ENCODE peak calls at places on chromosome 4, in five cellular contexts. One of them, this sample, is unnamed.

GRCh38 chr4:472881-473574 is 25.9 kb downstream of the ZNF721 start:
- DNase-seq in upper lobe of left lung: peak; percentile 22
- DNase-seq in K562: peak; percentile 14
- DNase-seq in suprapubic skin: no peak
- DNase-seq in transverse colon: no peak
- DNase-seq in this sample: no peak

GRCh38 chr4:180084561-180084960 is 2158.6 kb upstream of the TENM3 start:
- DNase-seq in K562: no peak
- DNase-seq in transverse colon: no peak
- DNase-seq in suprapubic skin: no peak
- DNase-seq in upper lobe of left lung: no peak
- DNase-seq in this sample: no peak

GRCh38 chr4:153490985-153491483 is 24.9 kb downstream of the TMEM131L start:
- DNase-seq in suprapubic skin: no peak
- DNase-seq in K562: no peak
- DNase-seq in transverse colon: no peak
- DNase-seq in upper lobe of left lung: no peak
- DNase-seq in this sample: no peak

GRCh38 chr4:164350086-164350485 is 403.8 kb upstream of the SMIM31 start:
- DNase-seq in upper lobe of left lung: no peak
- DNase-seq in K562: no peak
- DNase-seq in suprapubic skin: no peak
- DNase-seq in transverse colon: no peak
- DNase-seq in this sample: no peak

GRCh38 chr4:121736735-121737351 is 28.1 kb downstream of the SMIM43 start:
- DNase-seq in transverse colon: no peak
- DNase-seq in upper lobe of left lung: no peak
- DNase-seq in suprapubic skin: no peak
- DNase-seq in K562: peak; percentile 45
- DNase-seq in this sample: peak; percentile 87

GRCh38 chr4:149108626-149109025 is 666.4 kb upstream of the NR3C2 start:
- DNase-seq in transverse colon: no peak
- DNase-seq in suprapubic skin: no peak
- DNase-seq in upper lobe of left lung: no peak
- DNase-seq in K562: no peak
- DNase-seq in this sample: no peak

GRCh38 chr4:76235915-76236314 is 15.6 kb upstream of the FAM47E start:
- DNase-seq in transverse colon: peak; percentile 41
- DNase-seq in K562: no peak
- DNase-seq in upper lobe of left lung: no peak
- DNase-seq in suprapubic skin: no peak
- DNase-seq in this sample: no peak

GRCh38 chr4:1041147-1041935 is 29.9 kb downstream of the FGFRL1 start:
- DNase-seq in transverse colon: no peak
- DNase-seq in upper lobe of left lung: no peak
- DNase-seq in suprapubic skin: no peak
- DNase-seq in K562: peak; percentile 81
- DNase-seq in this sample: no peak

GRCh38 chr4:37802068-37802666 is 24.3 kb upstream of the PGM2 start:
- DNase-seq in suprapubic skin: no peak
- DNase-seq in transverse colon: peak; percentile 68
- DNase-seq in K562: no peak
- DNase-seq in upper lobe of left lung: peak; percentile 77
- DNase-seq in this sample: no peak

GRCh38 chr4:3418029-3418762 is 23.6 kb upstream of the HGFAC start:
- DNase-seq in K562: no peak
- DNase-seq in suprapubic skin: peak; percentile 52
- DNase-seq in transverse colon: no peak
- DNase-seq in upper lobe of left lung: no peak
- DNase-seq in this sample: peak; percentile 9

GRCh38 chr4:150119492-150119891 is 41.2 kb downstream of the DCLK2 start:
- DNase-seq in K562: no peak
- DNase-seq in upper lobe of left lung: no peak
- DNase-seq in transverse colon: no peak
- DNase-seq in suprapubic skin: no peak
- DNase-seq in this sample: no peak

GRCh38 chr4:115154826-115155225 is 41.4 kb upstream of the NDST4 start:
- DNase-seq in suprapubic skin: no peak
- DNase-seq in upper lobe of left lung: no peak
- DNase-seq in transverse colon: no peak
- DNase-seq in K562: no peak
- DNase-seq in this sample: no peak

GRCh38 chr4:133130171-133130570 is 18.9 kb upstream of the PCDH10 start:
- DNase-seq in upper lobe of left lung: no peak
- DNase-seq in K562: no peak
- DNase-seq in transverse colon: no peak
- DNase-seq in suprapubic skin: no peak
- DNase-seq in this sample: no peak

GRCh38 chr4:34422472-34422871 is 1821.8 kb downstream of the ARAP2 start:
- DNase-seq in transverse colon: no peak
- DNase-seq in suprapubic skin: no peak
- DNase-seq in upper lobe of left lung: no peak
- DNase-seq in K562: no peak
- DNase-seq in this sample: no peak

GRCh38 chr4:159049780-159050375 is 53.0 kb upstream of the RAPGEF2 start:
- DNase-seq in suprapubic skin: no peak
- DNase-seq in upper lobe of left lung: no peak
- DNase-seq in K562: no peak
- DNase-seq in transverse colon: no peak
- DNase-seq in this sample: no peak

GRCh38 chr4:106595906-106596305 is 227.3 kb upstream of the GIMD1 start:
- DNase-seq in upper lobe of left lung: no peak
- DNase-seq in K562: no peak
- DNase-seq in transverse colon: no peak
- DNase-seq in suprapubic skin: no peak
- DNase-seq in this sample: no peak

GRCh38 chr4:87366763-87367162 is 24.2 kb downstream of the HSD17B11 start:
- DNase-seq in K562: no peak
- DNase-seq in transverse colon: no peak
- DNase-seq in suprapubic skin: no peak
- DNase-seq in upper lobe of left lung: no peak
- DNase-seq in this sample: no peak

GRCh38 chr4:57080781-57081650 is 29.2 kb downstream of the IGFBP7 start:
- DNase-seq in K562: no peak
- DNase-seq in upper lobe of left lung: no peak
- DNase-seq in suprapubic skin: no peak
- DNase-seq in transverse colon: no peak
- DNase-seq in this sample: no peak

GRCh38 chr4:38209654-38210053 is 249.5 kb downstream of the PTTG2 start:
- DNase-seq in upper lobe of left lung: no peak
- DNase-seq in K562: no peak
- DNase-seq in transverse colon: no peak
- DNase-seq in suprapubic skin: no peak
- DNase-seq in this sample: no peak

GRCh38 chr4:7109169-7109568 is 41.3 kb upstream of the GRPEL1 start:
- DNase-seq in upper lobe of left lung: no peak
- DNase-seq in transverse colon: no peak
- DNase-seq in suprapubic skin: no peak
- DNase-seq in K562: no peak
- DNase-seq in this sample: no peak
- H3K36me3 ChIP-seq in upper lobe of left lung: no peaks in the 10 kb centered on the region
- H3K36me3 ChIP-seq in transverse colon: no peaks in the 10 kb centered on the region
- H3K36me3 ChIP-seq in suprapubic skin: no peaks in the 10 kb centered on the region
- H3K36me3 ChIP-seq in K562: no peaks in the 10 kb centered on the region
- H3K36me3 ChIP-seq in this sample: no peaks in the 10 kb centered on the region

GRCh38 chr4:15797320-15797719 is 19.2 kb downstream of the CD38 start:
- DNase-seq in K562: no peak
- DNase-seq in upper lobe of left lung: no peak
- DNase-seq in transverse colon: no peak
- DNase-seq in suprapubic skin: no peak
- DNase-seq in this sample: no peak
- TF ChIP-seq EP300 in K562: no peak
- TF ChIP-seq EP300 in upper lobe of left lung: no peak
- TF ChIP-seq EP300 in transverse colon: no peak
- TF ChIP-seq EP300 in suprapubic skin: no peak
- TF ChIP-seq EP300 in this sample: no peak

DNA sequence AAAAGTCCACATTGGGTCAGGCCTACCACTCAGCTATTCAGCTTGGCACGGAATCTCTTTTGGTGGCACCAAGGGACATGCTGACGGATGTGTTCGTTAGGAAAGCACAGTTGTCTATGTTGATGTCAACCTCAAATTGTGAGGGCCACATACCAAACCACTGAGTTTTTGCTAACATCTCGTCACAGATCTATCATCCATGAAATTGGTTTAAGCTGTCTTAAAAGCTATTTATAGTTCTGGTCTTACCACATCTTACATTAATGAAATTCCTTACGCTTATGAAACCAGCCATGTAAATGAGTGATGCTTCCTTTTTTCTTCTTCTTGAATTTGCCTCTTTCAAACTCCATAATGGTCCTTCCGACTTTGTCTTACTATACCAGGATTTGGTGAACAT is 101.5 kb downstream of the MGST2 start:
- DNase-seq in suprapubic skin: no peak
- DNase-seq in K562: no peak
- DNase-seq in upper lobe of left lung: no peak
- DNase-seq in transverse colon: no peak
- DNase-seq in this sample: no peak
- H3K27ac ChIP-seq in suprapubic skin: no peak overlapping the region
- H3K27ac ChIP-seq in K562: no peak overlapping the region
- H3K27ac ChIP-seq in upper lobe of left lung: no peak overlapping the region
- H3K27ac ChIP-seq in transverse colon: no peak overlapping the region
- H3K27ac ChIP-seq in this sample: no peak overlapping the region

DNA sequence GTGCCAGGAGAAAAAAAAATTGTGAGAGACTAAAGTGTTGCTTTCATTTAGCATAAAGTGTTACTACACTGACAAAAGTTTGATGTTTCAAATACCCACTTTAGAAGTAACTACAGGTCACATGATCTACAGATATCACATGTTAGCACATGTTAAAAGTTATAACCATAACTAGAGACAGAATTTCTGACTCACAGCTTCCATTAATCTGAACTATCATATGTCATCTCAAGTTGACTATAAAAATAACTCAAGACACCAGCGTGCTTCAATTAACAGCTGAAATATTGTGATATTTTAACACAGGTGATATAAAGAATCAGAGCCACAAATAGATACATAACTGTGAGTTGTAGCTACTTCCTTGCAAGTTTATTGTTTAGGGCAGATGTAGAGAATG is 591.5 kb upstream of the PITX2 start:
- DNase-seq in transverse colon: no peak
- DNase-seq in suprapubic skin: no peak
- DNase-seq in upper lobe of left lung: no peak
- DNase-seq in K562: no peak
- DNase-seq in this sample: no peak
- H3K36me3 ChIP-seq in transverse colon: no peaks in the 10 kb centered on the region
- H3K36me3 ChIP-seq in suprapubic skin: no peaks in the 10 kb centered on the region
- H3K36me3 ChIP-seq in upper lobe of left lung: no peaks in the 10 kb centered on the region
- H3K36me3 ChIP-seq in K562: no peaks in the 10 kb centered on the region
- H3K36me3 ChIP-seq in this sample: no peaks in the 10 kb centered on the region

DNA sequence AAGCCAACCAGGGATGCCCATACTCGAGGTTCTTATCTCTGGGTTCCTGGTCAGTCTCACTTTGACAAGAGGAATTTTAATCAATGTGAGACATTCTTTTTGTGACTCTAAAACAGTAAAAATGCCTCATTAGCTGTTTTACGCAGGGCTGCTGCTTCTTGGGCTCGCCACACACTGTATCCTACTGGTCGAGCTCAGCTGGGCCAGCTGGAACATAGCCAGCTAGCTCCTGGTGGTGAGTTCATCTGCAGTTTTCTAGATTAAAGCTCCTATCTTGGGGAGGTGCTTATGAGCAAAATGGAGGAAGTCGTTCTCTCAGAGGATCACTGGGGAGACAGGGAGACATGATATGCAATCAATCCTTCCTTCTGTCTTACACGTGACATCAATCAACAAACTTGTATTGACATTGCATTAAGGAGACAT is 55.9 kb upstream of the LEF1 start:
- DNase-seq in transverse colon: no peak
- DNase-seq in upper lobe of left lung: no peak
- DNase-seq in K562: peak; percentile 48
- DNase-seq in suprapubic skin: no peak
- DNase-seq in this sample: no peak
- TF ChIP-seq EP300 in transverse colon: no peak
- TF ChIP-seq EP300 in upper lobe of left lung: no peak
- TF ChIP-seq EP300 in K562: no peak
- TF ChIP-seq EP300 in suprapubic skin: no peak
- TF ChIP-seq EP300 in this sample: no peak

This sample was measured in tibial nerve.